ENCODE peak calls at places on chromosomes 7 and 10, in four cellular contexts. One of them, this sample, is unnamed.

GRCh38 chr10:104766341-104766740 is 125.3 kb downstream of the SORCS3 start:
- DNase-seq in transverse colon: no peak
- DNase-seq in MV-4-11: no peak
- DNase-seq in COR-L47: no peak
- DNase-seq in this sample: no peak

GRCh38 chr7:55161154-55161687 is 142.4 kb downstream of the EGFR start:
- DNase-seq in transverse colon: no peak
- DNase-seq in MV-4-11: no peak
- DNase-seq in COR-L47: no peak
- DNase-seq in this sample: no peak

GRCh38 chr7:78083466-78084120 is 285.0 kb downstream of the PHTF2 start:
- DNase-seq in transverse colon: no peak
- DNase-seq in MV-4-11: no peak
- DNase-seq in COR-L47: no peak
- DNase-seq in this sample: no peak

GRCh38 chr7:148982596-148983219 is 45.6 kb downstream of the PDIA4 start:
- DNase-seq in transverse colon: no peak
- DNase-seq in MV-4-11: peak; percentile 12
- DNase-seq in COR-L47: no peak
- DNase-seq in this sample: peak; percentile 47

GRCh38 chr7:143492799-143493568 is 15.3 kb downstream of the TAS2R41 start:
- DNase-seq in transverse colon: no peak
- DNase-seq in MV-4-11: no peak
- DNase-seq in COR-L47: no peak
- DNase-seq in this sample: no peak

GRCh38 chr7:2403718-2404648 is 572 bp downstream of the CHST12 start:
- DNase-seq in transverse colon: peak; percentile 46
- DNase-seq in MV-4-11: no peak
- DNase-seq in COR-L47: no peak
- DNase-seq in this sample: peak; percentile 62

GRCh38 chr7:47470567-47471357 is 111.1 kb downstream of the TNS3 start:
- DNase-seq in transverse colon: peak; percentile 56
- DNase-seq in MV-4-11: no peak
- DNase-seq in COR-L47: peak; percentile 91
- DNase-seq in this sample: peak; percentile 95

GRCh38 chr10:128546651-128547165 is 420.5 kb upstream of the MKI67 start:
- DNase-seq in transverse colon: no peak
- DNase-seq in MV-4-11: no peak
- DNase-seq in COR-L47: no peak
- DNase-seq in this sample: no peak

GRCh38 chr10:16519908-16520861 is 1.5 kb downstream of the C1QL3 start:
- DNase-seq in transverse colon: no peak
- DNase-seq in MV-4-11: no peak
- DNase-seq in COR-L47: no peak
- DNase-seq in this sample: no peak

GRCh38 chr7:47578581-47579270 is 3.2 kb downstream of the TNS3 start:
- DNase-seq in transverse colon: no peak
- DNase-seq in MV-4-11: no peak
- DNase-seq in COR-L47: no peak
- DNase-seq in this sample: peak; percentile 66

GRCh38 chr10:126647116-126647515 is 23.4 kb downstream of the C10orf90 start:
- DNase-seq in transverse colon: no peak
- DNase-seq in MV-4-11: no peak
- DNase-seq in COR-L47: no peak
- DNase-seq in this sample: no peak

GRCh38 chr7:13800694-13801448 is 188.6 kb downstream of the ETV1 start:
- DNase-seq in transverse colon: no peak
- DNase-seq in MV-4-11: no peak
- DNase-seq in COR-L47: no peak
- DNase-seq in this sample: no peak

GRCh38 chr7:130364446-130364845 is 15.8 kb upstream of the CPA1 start:
- DNase-seq in transverse colon: no peak
- DNase-seq in MV-4-11: no peak
- DNase-seq in COR-L47: no peak
- DNase-seq in this sample: no peak

GRCh38 chr7:134552105-134552504 is 3.2 kb downstream of the AKR1B15 start:
- DNase-seq in transverse colon: peak; percentile 28
- DNase-seq in MV-4-11: no peak
- DNase-seq in COR-L47: no peak
- DNase-seq in this sample: peak; percentile 55

GRCh38 chr10:120813085-120813484 is 38.1 kb upstream of the WDR11 start:
- DNase-seq in transverse colon: no peak
- DNase-seq in MV-4-11: no peak
- DNase-seq in COR-L47: no peak
- DNase-seq in this sample: no peak

GRCh38 chr10:102399217-102400021 is 3.9 kb downstream of the NFKB2 start:
- DNase-seq in transverse colon: peak; percentile 92
- DNase-seq in MV-4-11: peak; percentile 76
- DNase-seq in COR-L47: peak; percentile 67
- DNase-seq in this sample: peak; percentile 86

GRCh38 chr10:2897619-2898508 is 169.5 kb upstream of the PFKP start:
- DNase-seq in transverse colon: no peak
- DNase-seq in MV-4-11: peak; percentile 74
- DNase-seq in COR-L47: no peak
- DNase-seq in this sample: no peak

GRCh38 chr10:14953452-14954000 is 370 bp downstream of the DCLRE1C start:
- DNase-seq in transverse colon: peak; percentile 61
- DNase-seq in MV-4-11: peak; percentile 88
- DNase-seq in COR-L47: no peak
- DNase-seq in this sample: peak; percentile 64

GRCh38 chr10:131708225-131708624 is 192.6 kb upstream of the PPP2R2D start:
- DNase-seq in transverse colon: no peak
- DNase-seq in MV-4-11: no peak
- DNase-seq in COR-L47: no peak
- DNase-seq in this sample: no peak

GRCh38 chr10:91050371-91051034 is 129.6 kb upstream of the ANKRD1 start:
- DNase-seq in transverse colon: no peak
- DNase-seq in MV-4-11: no peak
- DNase-seq in COR-L47: no peak
- DNase-seq in this sample: no peak

GRCh38 chr7:142345817-142346216 is 88.0 kb upstream of the PRSS58 start:
- DNase-seq in transverse colon: no peak
- DNase-seq in MV-4-11: no peak
- DNase-seq in COR-L47: no peak
- DNase-seq in this sample: no peak

GRCh38 chr7:74078461-74078860 is 5.1 kb upstream of the LIMK1 start:
- DNase-seq in transverse colon: no peak
- DNase-seq in MV-4-11: no peak
- DNase-seq in COR-L47: no peak
- DNase-seq in this sample: no peak

GRCh38 chr7:25389489-25390106 is 161.3 kb upstream of the NPVF start:
- DNase-seq in transverse colon: peak; percentile 13
- DNase-seq in MV-4-11: peak; percentile 30
- DNase-seq in COR-L47: peak; percentile 49
- DNase-seq in this sample: peak; percentile 77

GRCh38 chr7:34190299-34190698 is 285.0 kb downstream of the BMPER start:
- DNase-seq in transverse colon: no peak
- DNase-seq in MV-4-11: no peak
- DNase-seq in COR-L47: no peak
- DNase-seq in this sample: no peak

GRCh38 chr7:48089415-48089975 is 430 bp downstream of the UPP1 start:
- DNase-seq in transverse colon: peak; percentile 74
- DNase-seq in MV-4-11: no peak
- DNase-seq in COR-L47: peak; percentile 69
- DNase-seq in this sample: peak; percentile 37

GRCh38 chr10:78359641-78360091 is 326.0 kb downstream of the RPS24 start:
- DNase-seq in transverse colon: no peak
- DNase-seq in MV-4-11: no peak
- DNase-seq in COR-L47: no peak
- DNase-seq in this sample: no peak

This sample was measured in HT-29.